ENCODE peak calls at places on chromosomes 2 and 18, in four cellular contexts. L is K562, Q is GM12878, G is H1. O is an unnamed sample.

GRCh38 chr18:34649072-34649471 is 61.0 kb upstream of the DTNA start:
- DNase-seq in L (no peak), Q (no peak), G (no peak), O (no peak)

GRCh38 chr2:48589170-48589767 is 28.4 kb upstream of the GTF2A1L start:
- DNase-seq in L (peak), Q (no peak), G (no peak), O (peak)

GRCh38 chr2:216677439-216678097 is 17.8 kb downstream of the IGFBP5 start:
- DNase-seq in L (no peak), Q (no peak), G (no peak), O (no peak)

GRCh38 chr2:36294290-36294689 is 61.3 kb upstream of the CRIM1 start:
- DNase-seq in L (no peak), Q (no peak), G (no peak), O (no peak)

GRCh38 chr2:71603311-71603794 is 150.0 kb downstream of the DYSF start:
- DNase-seq in L (no peak), Q (no peak), G (no peak), O (no peak)

GRCh38 chr2:160339291-160339690 is 139.2 kb upstream of the ITGB6 start:
- DNase-seq in L (no peak), Q (no peak), G (no peak), O (no peak)

GRCh38 chr2:42031783-42032620 is 15.8 kb upstream of the PKDCC start:
- DNase-seq in L (no peak), Q (no peak), G (no peak), O (no peak)

GRCh38 chr2:46002507-46002883 is 294.7 kb upstream of the EPAS1 start:
- DNase-seq in L (no peak), Q (no peak), G (no peak), O (no peak)

GRCh38 chr18:47644896-47645295 is 285.6 kb downstream of the SMAD2 start:
- DNase-seq in L (no peak), Q (no peak), G (no peak), O (no peak)

GRCh38 chr2:140667203-140667602 is 1463.6 kb downstream of the LRP1B start:
- DNase-seq in L (no peak), Q (no peak), G (no peak), O (no peak)

GRCh38 chr18:24491882-24492281 is 31.4 kb downstream of the HRH4 start:
- DNase-seq in L (no peak), Q (peak), G (no peak), O (no peak)

GRCh38 chr2:161166538-161167409 is 6.5 kb downstream of the TANK start:
- DNase-seq in L (no peak), Q (peak), G (no peak), O (peak)

GRCh38 chr18:23291456-23292205 is 156.3 kb downstream of the CABLES1 start:
- DNase-seq in L (no peak), Q (no peak), G (no peak), O (peak)

GRCh38 chr2:181678744-181679543 is 1.4 kb downstream of the NEUROD1 start:
- DNase-seq in L (no peak), Q (no peak), G (no peak), O (no peak)

GRCh38 chr2:8116661-8117060 is 565.2 kb upstream of the ID2 start:
- DNase-seq in L (no peak), Q (peak), G (no peak), O (no peak)

GRCh38 chr18:45441110-45441842 is 174.0 kb upstream of the SLC14A2 start:
- DNase-seq in L (no peak), Q (no peak), G (no peak), O (no peak)

GRCh38 chr18:76496200-76496890 is 1.3 kb upstream of the ZNF516 start:
- DNase-seq in L (peak), Q (no peak), G (no peak), O (no peak)

GRCh38 chr2:111216811-111217652 is 96.3 kb downstream of the BCL2L11 start:
- DNase-seq in L (no peak), Q (no peak), G (no peak), O (no peak)

GRCh38 chr2:111222204-111222866 is 101.6 kb downstream of the BCL2L11 start:
- DNase-seq in L (no peak), Q (no peak), G (no peak), O (no peak)

GRCh38 chr2:111221701-111222100 is 101.0 kb downstream of the BCL2L11 start:
- DNase-seq in L (no peak), Q (no peak), G (no peak), O (no peak)

GRCh38 chr2:111219734-111220505 is 99.2 kb downstream of the BCL2L11 start:
- DNase-seq in L (no peak), Q (no peak), G (no peak), O (no peak)

DNA sequence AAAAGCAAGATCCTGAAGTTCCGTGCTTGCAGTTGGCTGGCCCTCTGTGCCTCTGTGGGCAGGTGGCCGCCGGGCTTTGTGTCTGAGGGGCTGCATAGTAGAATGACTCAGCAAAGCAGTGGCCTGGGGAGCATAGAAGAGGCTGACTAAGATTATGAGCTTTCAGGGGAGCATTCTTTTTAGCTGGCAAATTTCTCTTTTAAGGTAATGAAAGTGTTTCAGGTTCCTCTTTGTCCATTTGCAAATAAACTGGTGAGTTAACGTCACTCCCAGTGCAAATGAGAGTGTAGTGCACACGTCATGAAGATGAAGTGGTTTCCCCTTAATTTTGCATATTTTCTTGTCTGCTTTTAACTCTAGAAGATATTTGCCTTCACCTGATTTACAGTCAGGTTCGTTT is 98.6 kb downstream of the BCL2L11 start:
- DNase-seq in L (no peak), Q (peak), G (no peak), O (no peak)
- H3K4me3 ChIP-seq in L (no peak), Q (peak), G (no peak), O (no peak)

GRCh38 chr2:171595456-171595855 is 73.2 kb downstream of the CYBRD1 start:
- DNase-seq in L (no peak), Q (no peak), G (no peak), O (no peak)
- TF ChIP-seq EGR1 in L (no peak), Q (no peak), G (no peak), O (no peak)

DNA sequence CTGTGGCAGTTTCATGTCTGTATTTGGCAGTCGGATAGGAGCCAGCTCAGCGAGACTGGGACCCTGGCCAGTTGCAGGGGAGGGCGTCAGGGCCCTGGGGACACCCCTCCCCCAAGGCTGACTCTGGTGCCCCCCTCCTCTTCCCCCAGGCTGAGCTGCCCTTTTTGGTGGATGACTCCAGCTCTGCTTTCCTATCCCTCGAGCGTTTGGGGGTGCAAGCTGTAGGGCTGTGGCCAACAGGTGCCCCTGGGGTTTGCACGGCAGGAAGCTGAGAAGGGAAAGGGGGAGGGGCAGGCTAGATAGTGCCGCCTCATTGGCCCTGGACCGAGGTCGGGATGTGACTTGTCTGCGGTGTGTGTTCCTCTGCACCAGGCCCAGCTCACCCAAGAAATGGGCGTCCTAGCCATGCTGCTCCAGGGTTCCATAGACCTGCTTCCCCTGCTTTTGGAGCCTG is 26.4 kb downstream of the SPEG start:
- DNase-seq in L (peak), Q (no peak), G (no peak), O (no peak)
- H3K4me3 ChIP-seq in L (no peak), Q (no peak), G (peak), O (no peak)

GRCh38 chr18:72863754-72864153 is 4.0 kb downstream of the NETO1 start:
- DNase-seq in L (no peak), Q (no peak), G (no peak), O (no peak)

GRCh38 chr18:72859088-72859487 is 8.7 kb downstream of the NETO1 start:
- DNase-seq in L (no peak), Q (no peak), G (no peak), O (no peak)
- TF ChIP-seq EGR1 in L (no peak), Q (no peak), G (no peak), O (no peak)

DNA sequence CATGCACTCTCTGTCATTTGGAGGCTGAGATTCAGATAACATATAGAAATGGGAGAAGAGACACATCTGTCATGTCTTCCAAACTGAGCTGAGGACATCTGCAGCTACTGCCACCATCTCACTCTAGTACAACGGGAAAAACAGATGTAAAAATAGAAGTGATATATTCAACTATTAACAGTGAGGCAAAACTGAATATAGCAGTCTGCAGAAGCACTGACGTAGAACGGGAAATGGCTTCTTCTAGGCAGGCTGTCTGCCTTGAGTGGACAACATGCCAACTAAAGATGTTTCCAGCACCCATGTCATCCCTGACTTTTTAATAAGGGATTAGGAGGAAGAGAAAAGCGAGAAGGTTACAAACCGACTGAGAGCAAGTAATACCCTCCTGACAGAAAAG is 51.6 kb downstream of the MRPL33 start:
- DNase-seq in L (no peak), Q (no peak), G (no peak), O (no peak)
- H3K4me3 ChIP-seq in L (no peak), Q (no peak), G (no peak), O (no peak)

GRCh38 chr2:127226520-127227263 is 6.6 kb upstream of the CYP27C1 start:
- DNase-seq in L (no peak), Q (peak), G (no peak), O (peak)

GRCh38 chr2:127229555-127229954 is 9.5 kb upstream of the CYP27C1 start:
- DNase-seq in L (no peak), Q (no peak), G (no peak), O (no peak)

GRCh38 chr2:127226132-127226519 is 6.0 kb upstream of the CYP27C1 start:
- DNase-seq in L (no peak), Q (no peak), G (no peak), O (no peak)

GRCh38 chr2:127228102-127228501 is 8.0 kb upstream of the CYP27C1 start:
- DNase-seq in L (no peak), Q (no peak), G (no peak), O (no peak)

GRCh38 chr2:127225186-127225960 is 5.3 kb upstream of the CYP27C1 start:
- DNase-seq in L (no peak), Q (no peak), G (no peak), O (no peak)
- TF ChIP-seq EGR1 in L (no peak), Q (no peak), G (no peak), O (no peak)

GRCh38 chr2:191396794-191397193 is 151.6 kb downstream of the MYO1B start:
- DNase-seq in L (no peak), Q (no peak), G (no peak), O (no peak)

GRCh38 chr2:191404568-191404991 is 159.4 kb downstream of the MYO1B start:
- DNase-seq in L (no peak), Q (no peak), G (no peak), O (no peak)

GRCh38 chr2:191402966-191403565 is 157.9 kb downstream of the MYO1B start:
- DNase-seq in L (no peak), Q (no peak), G (no peak), O (no peak)

DNA sequence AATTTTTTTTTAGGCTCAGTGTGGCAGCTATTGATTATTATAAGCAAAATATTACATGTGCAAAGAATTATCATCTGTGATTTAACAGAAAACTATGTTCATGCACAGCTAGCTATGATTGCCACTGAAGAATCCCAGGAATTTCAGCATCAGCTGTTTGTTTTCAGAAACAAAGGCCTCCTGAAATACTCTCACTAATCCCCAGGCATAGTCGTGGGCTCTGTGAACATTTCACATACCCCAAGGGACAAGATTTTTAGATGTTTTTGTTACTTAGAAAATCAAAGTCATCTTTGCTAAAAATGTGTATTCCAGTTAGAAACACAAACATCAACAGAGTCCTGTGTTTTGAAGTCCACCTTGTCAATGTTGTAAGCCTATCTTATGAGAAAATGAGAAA is 156.1 kb downstream of the MYO1B start:
- DNase-seq in L (no peak), Q (no peak), G (no peak), O (no peak)
- H3K4me3 ChIP-seq in L (no peak), Q (no peak), G (no peak), O (no peak)

GRCh38 chr2:112836695-112837117 is at the start of gene IL1B:
- DNase-seq in L (no peak), Q (no peak), G (no peak), O (no peak)
- TF ChIP-seq EGR1 in L (no peak), Q (no peak), G (no peak), O (no peak)

O was measured in HCT116.